ENCODE peak calls at places on chromosomes 12 and 14, in ten cellular contexts. One of them, this sample, is unnamed.

GRCh38 chr14:104732931-104733681 is 9.1 kb downstream of the ADSS1 start:
- DNase-seq in GM06990: no peak
- DNase-seq in CD4-positive, alpha-beta T cell: no peak
- DNase-seq in Calu3: peak; percentile 30
- DNase-seq in HFF-Myc: no peak
- DNase-seq in psoas muscle: no peak
- DNase-seq in choroid plexus epithelial cell: no peak
- DNase-seq in CD8-positive, alpha-beta T cell: no peak
- DNase-seq in foreskin fibroblast: no peak
- DNase-seq in suprapubic skin: no peak
- DNase-seq in this sample: no peak

GRCh38 chr12:92362785-92363184 is 217.1 kb upstream of the BTG1 start:
- DNase-seq in HFF-Myc: no peak
- DNase-seq in CD4-positive, alpha-beta T cell: no peak
- DNase-seq in choroid plexus epithelial cell: no peak
- DNase-seq in psoas muscle: no peak
- DNase-seq in suprapubic skin: no peak
- DNase-seq in GM06990: peak; percentile 36
- DNase-seq in foreskin fibroblast: no peak
- DNase-seq in Calu3: no peak
- DNase-seq in CD8-positive, alpha-beta T cell: no peak
- DNase-seq in this sample: no peak

GRCh38 chr14:71380271-71380670 is 473.0 kb downstream of the PCNX1 start:
- DNase-seq in GM06990: no peak
- DNase-seq in foreskin fibroblast: no peak
- DNase-seq in choroid plexus epithelial cell: peak; percentile 89
- DNase-seq in suprapubic skin: no peak
- DNase-seq in CD8-positive, alpha-beta T cell: no peak
- DNase-seq in Calu3: no peak
- DNase-seq in CD4-positive, alpha-beta T cell: no peak
- DNase-seq in HFF-Myc: no peak
- DNase-seq in psoas muscle: no peak
- DNase-seq in this sample: no peak

GRCh38 chr12:80860206-80860605 is 77.5 kb downstream of the LIN7A start:
- DNase-seq in HFF-Myc: no peak
- DNase-seq in Calu3: no peak
- DNase-seq in CD8-positive, alpha-beta T cell: no peak
- DNase-seq in psoas muscle: no peak
- DNase-seq in CD4-positive, alpha-beta T cell: no peak
- DNase-seq in foreskin fibroblast: peak; percentile 43
- DNase-seq in GM06990: no peak
- DNase-seq in choroid plexus epithelial cell: no peak
- DNase-seq in suprapubic skin: no peak
- DNase-seq in this sample: no peak

GRCh38 chr12:119988440-119988787 is 622 bp upstream of the BICDL1 start:
- DNase-seq in suprapubic skin: no peak
- DNase-seq in psoas muscle: no peak
- DNase-seq in GM06990: no peak
- DNase-seq in Calu3: no peak
- DNase-seq in CD8-positive, alpha-beta T cell: no peak
- DNase-seq in foreskin fibroblast: peak; percentile 80
- DNase-seq in choroid plexus epithelial cell: peak; percentile 53
- DNase-seq in CD4-positive, alpha-beta T cell: no peak
- DNase-seq in HFF-Myc: peak; percentile 31
- DNase-seq in this sample: no peak

GRCh38 chr12:50765325-50765911 is 1.5 kb downstream of the ATF1 start:
- DNase-seq in foreskin fibroblast: peak; percentile 74
- DNase-seq in choroid plexus epithelial cell: peak; percentile 69
- DNase-seq in CD4-positive, alpha-beta T cell: peak; percentile 47
- DNase-seq in CD8-positive, alpha-beta T cell: no peak
- DNase-seq in suprapubic skin: no peak
- DNase-seq in psoas muscle: no peak
- DNase-seq in HFF-Myc: no peak
- DNase-seq in Calu3: peak; percentile 29
- DNase-seq in GM06990: peak; percentile 18
- DNase-seq in this sample: no peak

GRCh38 chr14:53180272-53181221 is 27.4 kb upstream of the DDHD1 start:
- DNase-seq in foreskin fibroblast: peak; percentile 10
- DNase-seq in CD4-positive, alpha-beta T cell: peak; percentile 4
- DNase-seq in Calu3: no peak
- DNase-seq in HFF-Myc: no peak
- DNase-seq in GM06990: peak; percentile 59
- DNase-seq in psoas muscle: no peak
- DNase-seq in CD8-positive, alpha-beta T cell: no peak
- DNase-seq in choroid plexus epithelial cell: peak; percentile 64
- DNase-seq in suprapubic skin: no peak
- DNase-seq in this sample: no peak

GRCh38 chr14:66405158-66405557 is 81.0 kb upstream of the CCDC196 start:
- DNase-seq in Calu3: peak; percentile 26
- DNase-seq in GM06990: no peak
- DNase-seq in psoas muscle: no peak
- DNase-seq in CD4-positive, alpha-beta T cell: no peak
- DNase-seq in choroid plexus epithelial cell: peak; percentile 59
- DNase-seq in foreskin fibroblast: peak; percentile 8
- DNase-seq in HFF-Myc: no peak
- DNase-seq in CD8-positive, alpha-beta T cell: no peak
- DNase-seq in suprapubic skin: no peak
- DNase-seq in this sample: no peak

GRCh38 chr12:129401572-129401971 is 502.3 kb downstream of the TMEM132D start:
- DNase-seq in suprapubic skin: no peak
- DNase-seq in CD8-positive, alpha-beta T cell: no peak
- DNase-seq in Calu3: no peak
- DNase-seq in psoas muscle: no peak
- DNase-seq in choroid plexus epithelial cell: no peak
- DNase-seq in GM06990: no peak
- DNase-seq in CD4-positive, alpha-beta T cell: no peak
- DNase-seq in foreskin fibroblast: no peak
- DNase-seq in HFF-Myc: no peak
- DNase-seq in this sample: no peak

GRCh38 chr14:23984891-23985607 is 3.7 kb upstream of the DHRS4L2 start:
- DNase-seq in foreskin fibroblast: peak; percentile 95
- DNase-seq in choroid plexus epithelial cell: peak; percentile 89
- DNase-seq in HFF-Myc: peak; percentile 70
- DNase-seq in psoas muscle: no peak
- DNase-seq in suprapubic skin: no peak
- DNase-seq in CD8-positive, alpha-beta T cell: no peak
- DNase-seq in GM06990: no peak
- DNase-seq in CD4-positive, alpha-beta T cell: no peak
- DNase-seq in Calu3: no peak
- DNase-seq in this sample: no peak

GRCh38 chr12:42091769-42092168 is 52.9 kb downstream of the GXYLT1 start:
- DNase-seq in psoas muscle: no peak
- DNase-seq in foreskin fibroblast: no peak
- DNase-seq in Calu3: no peak
- DNase-seq in GM06990: no peak
- DNase-seq in suprapubic skin: no peak
- DNase-seq in HFF-Myc: no peak
- DNase-seq in CD8-positive, alpha-beta T cell: no peak
- DNase-seq in choroid plexus epithelial cell: no peak
- DNase-seq in CD4-positive, alpha-beta T cell: no peak
- DNase-seq in this sample: no peak

GRCh38 chr12:122399592-122400373 is 22.7 kb downstream of the CLIP1 start:
- DNase-seq in GM06990: no peak
- DNase-seq in foreskin fibroblast: peak; percentile 92
- DNase-seq in choroid plexus epithelial cell: peak; percentile 94
- DNase-seq in suprapubic skin: peak; percentile 78
- DNase-seq in CD8-positive, alpha-beta T cell: peak; percentile 71
- DNase-seq in Calu3: peak; percentile 86
- DNase-seq in CD4-positive, alpha-beta T cell: peak; percentile 51
- DNase-seq in psoas muscle: peak; percentile 77
- DNase-seq in HFF-Myc: peak; percentile 84
- DNase-seq in this sample: no peak

GRCh38 chr12:57552692-57553321 is 3.0 kb downstream of the KIF5A start:
- DNase-seq in CD4-positive, alpha-beta T cell: no peak
- DNase-seq in Calu3: no peak
- DNase-seq in GM06990: no peak
- DNase-seq in HFF-Myc: peak; percentile 17
- DNase-seq in CD8-positive, alpha-beta T cell: no peak
- DNase-seq in foreskin fibroblast: peak; percentile 69
- DNase-seq in choroid plexus epithelial cell: peak; percentile 16
- DNase-seq in suprapubic skin: no peak
- DNase-seq in psoas muscle: no peak
- DNase-seq in this sample: no peak

GRCh38 chr12:132941336-132941954 is 14.7 kb downstream of the ZNF605 start:
- DNase-seq in Calu3: no peak
- DNase-seq in suprapubic skin: no peak
- DNase-seq in CD8-positive, alpha-beta T cell: no peak
- DNase-seq in psoas muscle: no peak
- DNase-seq in foreskin fibroblast: no peak
- DNase-seq in GM06990: no peak
- DNase-seq in choroid plexus epithelial cell: no peak
- DNase-seq in HFF-Myc: no peak
- DNase-seq in CD4-positive, alpha-beta T cell: no peak
- DNase-seq in this sample: peak; percentile 80
- TF ChIP-seq CTCF in Calu3: no peak
- TF ChIP-seq CTCF in suprapubic skin: no peak
- TF ChIP-seq CTCF in CD8-positive, alpha-beta T cell: no peak
- TF ChIP-seq CTCF in psoas muscle: no peak
- TF ChIP-seq CTCF in foreskin fibroblast: no peak
- TF ChIP-seq CTCF in GM06990: no peak
- TF ChIP-seq CTCF in choroid plexus epithelial cell: no peak
- TF ChIP-seq CTCF in HFF-Myc: no peak
- TF ChIP-seq CTCF in CD4-positive, alpha-beta T cell: no peak
- TF ChIP-seq CTCF in this sample: no peak

DNA sequence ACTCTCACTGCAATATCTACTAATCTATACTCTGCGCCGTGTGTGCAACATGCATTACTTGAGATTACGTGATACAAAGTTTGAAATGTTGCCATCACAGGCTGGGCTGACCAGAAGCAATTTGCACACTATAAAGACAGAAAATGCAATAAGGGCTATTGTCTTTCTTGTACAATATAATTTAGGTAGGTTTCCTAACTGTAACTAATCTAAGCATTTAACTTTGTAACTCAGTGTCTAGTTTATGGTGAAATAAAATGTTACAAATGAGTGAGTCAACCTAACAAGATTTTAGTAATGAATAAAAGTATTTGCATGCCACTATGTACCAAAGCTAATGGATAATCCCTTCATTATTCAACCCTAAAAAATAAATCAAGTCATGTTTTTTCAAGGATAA is 57.8 kb downstream of the LRP6 start:
- DNase-seq in foreskin fibroblast: no peak
- DNase-seq in suprapubic skin: no peak
- DNase-seq in psoas muscle: no peak
- DNase-seq in CD4-positive, alpha-beta T cell: no peak
- DNase-seq in Calu3: no peak
- DNase-seq in choroid plexus epithelial cell: no peak
- DNase-seq in GM06990: no peak
- DNase-seq in HFF-Myc: no peak
- DNase-seq in CD8-positive, alpha-beta T cell: no peak
- DNase-seq in this sample: no peak
- TF ChIP-seq CTCF in foreskin fibroblast: no peak
- TF ChIP-seq CTCF in suprapubic skin: no peak
- TF ChIP-seq CTCF in psoas muscle: no peak
- TF ChIP-seq CTCF in CD4-positive, alpha-beta T cell: no peak
- TF ChIP-seq CTCF in Calu3: no peak
- TF ChIP-seq CTCF in choroid plexus epithelial cell: no peak
- TF ChIP-seq CTCF in GM06990: no peak
- TF ChIP-seq CTCF in HFF-Myc: no peak
- TF ChIP-seq CTCF in CD8-positive, alpha-beta T cell: no peak
- TF ChIP-seq CTCF in this sample: no peak

DNA sequence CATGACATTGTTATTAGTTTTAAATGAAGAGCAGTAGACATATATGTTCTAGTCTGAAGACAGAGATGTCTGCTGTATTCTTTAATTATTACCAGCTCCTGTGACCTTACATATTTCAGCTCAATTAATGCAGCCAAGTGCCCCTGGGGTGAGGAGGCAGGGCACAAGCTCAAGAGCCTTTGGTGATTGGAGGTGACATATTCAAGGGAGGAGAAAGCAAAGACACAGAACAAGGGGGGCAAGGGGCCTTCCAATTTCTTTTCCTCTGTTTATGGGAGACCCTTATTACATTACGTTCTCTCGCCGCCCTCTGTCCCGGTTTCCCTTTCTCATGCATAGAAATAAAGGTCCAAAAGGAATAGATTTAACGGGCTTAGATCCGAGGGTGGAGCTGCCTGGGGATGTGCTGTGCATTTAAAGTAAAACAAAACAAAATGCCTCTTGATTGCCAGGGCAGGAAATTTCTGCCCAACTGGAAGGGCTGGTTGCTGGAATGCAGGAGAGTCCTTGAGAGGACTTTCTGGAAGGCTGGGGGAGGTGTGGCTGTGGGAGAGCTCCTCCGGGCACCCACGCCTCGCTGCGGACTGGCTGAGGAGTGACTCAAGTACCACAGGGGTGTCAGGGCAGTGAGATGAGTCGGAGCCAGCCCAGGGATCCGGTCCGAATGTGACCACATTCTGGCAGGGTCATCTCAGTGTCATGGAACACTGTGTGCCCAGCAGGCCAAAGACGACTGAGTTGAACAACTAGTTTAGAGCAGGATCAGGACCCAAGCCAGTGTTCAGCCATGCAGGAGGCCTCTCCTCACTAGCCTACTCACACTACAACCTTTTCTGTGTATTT is 32.1 kb upstream of the GSG1 start:
- DNase-seq in CD8-positive, alpha-beta T cell: no peak
- DNase-seq in foreskin fibroblast: peak; percentile 99
- DNase-seq in GM06990: no peak
- DNase-seq in HFF-Myc: no peak
- DNase-seq in choroid plexus epithelial cell: peak; percentile 80
- DNase-seq in CD4-positive, alpha-beta T cell: no peak
- DNase-seq in Calu3: peak; percentile 91
- DNase-seq in suprapubic skin: peak; percentile 92
- DNase-seq in psoas muscle: peak; percentile 66
- DNase-seq in this sample: peak; percentile 89
- TF ChIP-seq CTCF in CD8-positive, alpha-beta T cell: no peak
- TF ChIP-seq CTCF in foreskin fibroblast: no peak
- TF ChIP-seq CTCF in GM06990: no peak
- TF ChIP-seq CTCF in HFF-Myc: no peak
- TF ChIP-seq CTCF in choroid plexus epithelial cell: peak; percentile 33
- TF ChIP-seq CTCF in CD4-positive, alpha-beta T cell: no peak
- TF ChIP-seq CTCF in Calu3: peak; percentile 49
- TF ChIP-seq CTCF in suprapubic skin: no peak
- TF ChIP-seq CTCF in psoas muscle: no peak
- TF ChIP-seq CTCF in this sample: peak; percentile 32

DNA sequence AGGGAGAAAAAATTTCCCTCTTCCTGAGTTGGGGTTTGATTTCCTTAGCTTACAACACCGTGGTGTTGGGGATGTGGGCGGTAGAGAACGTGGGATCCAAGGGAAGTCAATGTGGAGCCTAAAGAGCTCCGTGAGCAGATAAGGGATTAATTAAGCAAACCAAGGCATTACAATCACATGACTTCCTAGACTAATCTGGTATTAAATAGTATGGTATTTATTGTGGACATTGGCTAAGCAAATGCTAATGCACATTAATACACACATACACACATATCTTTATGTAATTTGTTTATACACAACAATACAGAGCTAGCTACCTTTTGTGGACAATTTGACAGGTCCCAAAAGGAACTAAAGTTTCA is 791 bp upstream of the RNF41 start:
- DNase-seq in HFF-Myc: no peak
- DNase-seq in Calu3: no peak
- DNase-seq in foreskin fibroblast: no peak
- DNase-seq in CD4-positive, alpha-beta T cell: no peak
- DNase-seq in GM06990: no peak
- DNase-seq in choroid plexus epithelial cell: no peak
- DNase-seq in psoas muscle: no peak
- DNase-seq in CD8-positive, alpha-beta T cell: no peak
- DNase-seq in suprapubic skin: no peak
- DNase-seq in this sample: no peak
- TF ChIP-seq CTCF in HFF-Myc: no peak
- TF ChIP-seq CTCF in Calu3: no peak
- TF ChIP-seq CTCF in foreskin fibroblast: no peak
- TF ChIP-seq CTCF in CD4-positive, alpha-beta T cell: no peak
- TF ChIP-seq CTCF in GM06990: no peak
- TF ChIP-seq CTCF in choroid plexus epithelial cell: no peak
- TF ChIP-seq CTCF in psoas muscle: no peak
- TF ChIP-seq CTCF in CD8-positive, alpha-beta T cell: no peak
- TF ChIP-seq CTCF in suprapubic skin: no peak
- TF ChIP-seq CTCF in this sample: no peak